ENCODE peak calls at places on chromosomes 13 and 19, in six cellular contexts. X is AG04450, W is AG04449, Z is endodermal cell, D is activated B cell treated with CpG ODN at 0.5 μM for 24 hours, Q is GM20000. I is an unnamed sample.

GRCh38 chr19:45079063-45079910 is at the start of gene GEMIN7:
- DNase-seq in X (no peak), Z (peak), W (no peak), Q (peak), D (peak), I (peak)

GRCh38 chr19:4326837-4327251 is 11.8 kb downstream of the STAP2 start:
- DNase-seq in W (no peak), Q (no peak), Z (peak), X (no peak), D (no peak), I (peak)

GRCh38 chr13:48857576-48857975 is 118.1 kb upstream of the FNDC3A start:
- DNase-seq in X (no peak), D (no peak), Q (no peak), Z (no peak), W (no peak), I (no peak)

GRCh38 chr13:110576070-110576394 is 14.5 kb upstream of the RAB20 start:
- DNase-seq in Q (no peak), X (no peak), W (no peak), Z (no peak), D (no peak), I (no peak)

GRCh38 chr13:67408823-67409222 is 178.7 kb upstream of the PCDH9 start:
- DNase-seq in Q (no peak), D (no peak), W (no peak), X (no peak), Z (peak), I (no peak)

GRCh38 chr19:29858000-29858596 is 46.3 kb downstream of the CCNE1 start:
- DNase-seq in X (no peak), Q (peak), D (no peak), W (no peak), Z (peak), I (peak)

GRCh38 chr19:44951179-44952159 is 3.7 kb upstream of the CLPTM1 start:
- DNase-seq in Z (peak), D (no peak), X (peak), W (peak), Q (peak), I (peak)

GRCh38 chr13:50353651-50354415 is 338.6 kb downstream of the KCNRG start:
- DNase-seq in X (peak), W (no peak), D (no peak), Q (no peak), Z (no peak), I (no peak)

DNA sequence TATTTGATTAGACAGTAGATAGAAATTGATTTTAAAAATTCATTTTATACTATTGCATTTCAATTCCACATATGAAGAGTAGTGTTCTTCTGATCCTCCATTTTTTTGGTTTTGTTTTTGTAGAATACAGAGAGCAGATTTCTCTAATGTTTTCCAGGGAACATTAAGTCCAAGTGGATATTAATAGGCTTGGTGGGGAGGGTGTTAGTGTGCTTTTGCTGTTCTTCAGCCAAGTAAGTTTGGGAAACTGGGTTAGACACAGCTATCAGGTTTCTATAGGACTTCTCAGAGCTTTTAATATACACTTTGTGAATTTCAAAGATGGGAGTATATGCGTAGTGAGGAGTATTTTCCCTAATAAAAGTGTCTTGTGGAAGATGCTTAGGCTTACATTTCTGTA is 21.8 kb downstream of the NAA16 start:
- DNase-seq in X (no peak), W (no peak), D (no peak), Q (no peak), Z (no peak), I (no peak)
- TF ChIP-seq CTCF in X (no peak), W (no peak), D (no peak), Q (no peak), Z (no peak), I (no peak)

DNA sequence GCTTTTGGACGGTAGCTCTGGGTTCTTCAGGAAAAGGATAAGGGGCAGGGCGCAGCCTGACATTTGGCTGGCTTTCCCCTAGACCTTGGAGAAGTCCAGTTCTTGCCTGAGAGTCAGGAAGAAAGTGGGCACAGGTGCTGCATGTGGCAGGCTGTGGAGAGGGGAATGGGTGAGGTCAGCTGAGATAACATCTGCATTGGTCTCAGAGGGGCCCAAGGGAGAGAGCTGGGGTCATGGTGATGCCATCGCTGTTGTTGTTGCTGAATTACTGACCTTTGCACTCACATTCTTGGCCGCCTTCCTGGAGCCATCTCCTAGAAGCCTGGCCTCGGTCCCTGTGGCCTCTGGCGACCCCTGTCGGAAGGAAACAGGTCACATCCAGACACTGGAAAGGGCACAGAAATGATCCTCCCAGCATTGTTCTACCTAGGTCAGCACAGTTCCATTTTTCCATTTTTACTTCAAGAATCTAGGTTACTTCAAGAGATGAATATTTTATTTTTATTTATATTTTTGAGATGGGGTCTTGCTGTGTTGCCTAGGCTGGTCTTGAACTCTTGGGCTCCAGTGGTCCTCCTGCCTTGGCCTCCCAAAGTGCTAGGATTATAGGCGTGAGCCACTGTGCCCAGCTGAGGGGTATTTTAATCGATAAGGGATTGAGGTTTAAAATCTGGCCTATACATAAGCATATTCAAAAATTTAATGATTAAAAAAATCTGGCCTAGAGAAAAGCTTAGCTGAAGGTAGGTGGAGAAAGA is 6.5 kb upstream of the LIPE start:
- DNase-seq in X (no peak), D (no peak), Q (peak), Z (peak), W (no peak), I (peak)
- TF ChIP-seq CTCF in X (peak), D (no peak), Q (peak), Z (peak), W (peak), I (peak)

GRCh38 chr19:10826846-10827245 is 9.2 kb downstream of the TMED1 start:
- DNase-seq in Q (no peak), W (no peak), X (no peak), Z (no peak), D (no peak), I (no peak)

GRCh38 chr19:10829967-10830366 is 6.0 kb downstream of the TMED1 start:
- DNase-seq in Q (no peak), X (no peak), Z (no peak), W (no peak), D (no peak), I (no peak)

GRCh38 chr19:10830370-10830769 is 5.6 kb downstream of the TMED1 start:
- DNase-seq in Z (no peak), X (no peak), W (no peak), Q (no peak), D (no peak), I (no peak)

GRCh38 chr19:10830941-10831779 is 4.9 kb downstream of the TMED1 start:
- DNase-seq in W (no peak), D (no peak), X (no peak), Q (no peak), Z (no peak), I (no peak)

GRCh38 chr19:10828981-10829821 is 6.8 kb downstream of the TMED1 start:
- DNase-seq in D (no peak), W (no peak), Q (no peak), Z (peak), X (no peak), I (no peak)
- TF ChIP-seq CTCF in D (no peak), W (no peak), Q (no peak), Z (peak), X (peak), I (peak)

GRCh38 chr13:24921881-24922280 is 157.9 kb downstream of the RNF17 start:
- DNase-seq in X (no peak), D (no peak), Z (no peak), W (no peak), Q (no peak), I (no peak)

GRCh38 chr13:24921003-24921402 is 157.0 kb downstream of the RNF17 start:
- DNase-seq in D (no peak), Q (no peak), X (no peak), W (no peak), Z (no peak), I (no peak)

GRCh38 chr13:24925318-24926231 is 161.6 kb downstream of the RNF17 start:
- DNase-seq in D (no peak), X (no peak), Z (no peak), Q (no peak), W (no peak), I (no peak)

GRCh38 chr13:24923305-24923640 is 159.3 kb downstream of the RNF17 start:
- DNase-seq in W (peak), Q (peak), D (no peak), Z (no peak), X (peak), I (peak)

DNA sequence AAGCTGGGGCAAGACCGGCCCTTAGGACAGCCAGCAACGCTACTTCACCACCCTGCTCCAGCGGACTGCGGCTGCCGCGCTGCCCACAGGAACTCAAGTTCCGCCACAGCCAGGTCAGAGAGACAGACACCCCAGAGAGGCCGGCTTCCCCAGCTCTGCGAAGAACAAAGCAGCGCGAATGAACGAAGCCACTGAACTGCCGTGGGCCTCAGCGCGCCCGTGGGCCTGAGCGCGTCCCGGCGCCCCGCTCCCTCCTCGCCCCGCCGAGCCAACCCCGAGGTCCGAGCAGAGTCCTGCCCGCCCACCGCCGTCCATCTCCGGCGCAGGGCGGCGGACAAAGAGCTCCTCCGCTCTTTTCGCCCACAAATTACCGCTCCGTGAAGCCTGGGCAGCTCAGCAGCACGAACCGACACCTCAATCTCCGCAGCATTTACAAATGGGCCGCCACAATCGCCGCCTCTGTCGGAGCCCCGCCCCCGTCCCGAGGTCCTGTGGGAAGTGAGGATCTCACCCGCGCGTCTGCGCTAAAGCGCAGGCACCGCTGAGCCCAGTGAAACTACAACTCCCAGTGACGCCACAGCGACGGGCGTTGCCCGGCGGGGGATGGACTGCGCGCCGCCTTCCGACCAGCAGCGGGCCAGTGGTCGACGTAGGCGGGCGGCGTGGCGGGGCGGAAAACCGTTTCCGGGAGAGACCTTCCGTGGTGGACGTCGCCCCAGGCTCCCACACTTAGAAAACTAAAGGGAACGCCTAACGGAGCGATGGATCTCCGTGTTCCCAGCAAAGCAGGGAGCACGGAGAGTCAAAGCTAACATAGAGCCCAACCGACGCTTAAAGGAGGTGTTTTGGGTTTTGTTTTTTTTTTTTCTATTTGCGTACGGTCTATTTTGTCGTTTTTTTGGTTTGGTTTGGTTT is 158.7 kb downstream of the RNF17 start:
- DNase-seq in D (peak), Q (peak), W (peak), X (peak), Z (peak), I (peak)
- TF ChIP-seq CTCF in D (no peak), Q (no peak), W (peak), X (no peak), Z (peak), I (peak)

GRCh38 chr13:61466280-61466679 is 50.6 kb upstream of the PCDH20 start:
- DNase-seq in X (no peak), Z (peak), D (no peak), W (no peak), Q (no peak), I (no peak)
- TF ChIP-seq CTCF in X (no peak), Z (peak), D (no peak), W (no peak), Q (no peak), I (no peak)

DNA sequence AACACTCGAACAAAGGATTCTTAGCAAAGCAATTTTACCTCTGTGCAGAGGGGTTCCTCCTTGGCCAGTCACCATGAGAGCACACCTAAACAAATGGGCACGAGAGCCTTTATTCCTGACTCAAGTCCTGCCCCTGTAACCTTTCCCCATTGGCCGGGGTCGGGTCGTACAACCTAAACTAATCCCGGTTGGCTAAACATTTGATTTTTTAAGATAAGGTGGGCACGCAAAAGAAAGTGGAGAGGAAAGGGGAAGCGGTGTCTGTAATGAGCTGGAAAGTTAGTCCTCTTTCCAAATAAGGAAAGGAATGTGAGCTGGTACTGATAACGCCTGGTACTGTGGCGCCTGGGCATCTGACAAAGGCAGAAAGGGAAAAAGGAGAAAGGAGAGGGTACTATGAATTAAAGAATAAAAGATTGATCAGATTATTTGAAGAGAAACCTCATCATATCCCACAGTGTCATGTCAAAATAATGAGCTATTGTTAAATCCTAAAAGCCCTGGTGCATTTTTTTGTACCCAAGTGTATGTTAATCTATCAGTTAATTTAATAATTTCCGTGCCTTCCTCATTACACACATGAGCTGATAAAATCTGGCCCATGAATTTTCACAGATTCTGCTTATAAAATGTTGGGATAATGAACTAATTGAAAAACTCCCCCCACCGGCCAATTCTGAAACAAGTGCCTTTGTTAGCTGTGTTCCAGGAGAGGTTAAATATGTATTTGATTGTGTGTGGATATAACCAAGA is 335.7 kb downstream of the RFC3 start:
- DNase-seq in Q (no peak), Z (no peak), D (no peak), X (no peak), W (no peak), I (no peak)
- TF ChIP-seq CTCF in Q (no peak), Z (no peak), D (no peak), X (no peak), W (no peak), I (no peak)

DNA sequence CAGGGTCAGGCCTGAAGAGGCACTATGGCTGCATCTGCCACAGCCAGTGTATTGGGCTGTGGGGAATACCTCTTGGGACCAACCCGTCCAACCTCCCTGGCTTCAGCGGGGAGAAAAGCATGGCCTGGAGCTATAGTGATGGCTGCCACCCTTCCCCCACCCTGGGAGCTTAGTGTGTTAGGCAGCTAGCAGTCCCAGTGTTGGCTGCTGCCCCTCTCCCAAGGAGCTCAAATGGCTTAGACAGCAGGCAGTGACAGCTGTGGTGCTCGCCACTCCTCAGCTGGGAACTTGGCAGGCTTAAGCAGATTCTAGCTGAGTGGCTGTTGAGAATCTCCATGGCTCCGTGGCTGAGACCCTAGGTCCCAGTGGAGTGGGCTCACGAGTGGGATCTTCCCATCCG is 19.7 kb downstream of the ACOD1 start:
- DNase-seq in D (no peak), Q (no peak), Z (peak), X (no peak), W (no peak), I (no peak)
- TF ChIP-seq CTCF in D (no peak), Q (no peak), Z (no peak), X (no peak), W (no peak), I (no peak)

DNA sequence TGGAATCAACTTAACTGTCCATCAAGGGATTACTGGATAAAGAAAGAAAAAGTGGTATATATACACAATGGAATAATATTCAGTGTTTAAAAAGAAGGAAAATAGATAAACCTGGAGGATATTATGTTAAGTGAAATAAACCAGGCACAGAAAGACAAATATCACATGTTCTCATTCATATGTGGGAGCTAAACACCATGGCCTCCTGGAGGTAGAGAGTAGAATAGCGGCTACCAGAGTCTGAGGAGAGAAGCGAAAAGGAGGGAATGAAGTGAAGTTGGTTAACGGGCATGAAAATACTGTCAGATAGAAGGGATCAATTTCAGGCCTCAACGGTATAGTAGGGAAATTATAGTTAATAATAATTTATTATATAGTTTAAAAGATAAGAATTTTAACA is 147.5 kb upstream of the OBI1 start:
- DNase-seq in Z (no peak), X (no peak), W (no peak), D (no peak), Q (no peak), I (no peak)
- TF ChIP-seq CTCF in Z (peak), X (peak), W (no peak), D (no peak), Q (peak), I (peak)

I was measured in GM10248.